ENCODE peak calls at places on chromosome 5, in five cellular contexts. U is breast epithelium, P is vagina, S is HCT116, K is stomach. I is an unnamed sample.

GRCh38 chr5:162503796-162504195 is 436.2 kb downstream of the GABRG2 start:
- DNase-seq in U (no peak), P (no peak), S (no peak), K (no peak), I (no peak)

GRCh38 chr5:121572061-121572460 is 279.6 kb upstream of the FTMT start:
- DNase-seq in U (no peak), P (no peak), S (no peak), K (no peak), I (no peak)

GRCh38 chr5:114782869-114783268 is 386.8 kb downstream of the TRIM36 start:
- DNase-seq in U (no peak), P (no peak), S (no peak), K (no peak), I (no peak)

GRCh38 chr5:95988877-95989276 is 27.2 kb upstream of the ELL2 start:
- DNase-seq in U (no peak), P (no peak), S (no peak), K (no peak), I (no peak)

GRCh38 chr5:103208460-103208859 is 50.1 kb upstream of the MACIR start:
- DNase-seq in U (no peak), P (no peak), S (no peak), K (no peak), I (no peak)

GRCh38 chr5:116626272-116626723 is 51.7 kb upstream of the SEMA6A start:
- DNase-seq in U (peak), P (peak), S (no peak), K (peak), I (no peak)

GRCh38 chr5:41234475-41234874 is 21.1 kb upstream of the C6 start:
- DNase-seq in U (no peak), P (no peak), S (no peak), K (no peak), I (no peak)

GRCh38 chr5:78677777-78678668 is 29.5 kb upstream of the LHFPL2 start:
- DNase-seq in U (no peak), P (no peak), S (peak), K (no peak), I (no peak)

GRCh38 chr5:37665272-37665671 is 174.6 kb downstream of the GDNF start:
- DNase-seq in U (no peak), P (no peak), S (no peak), K (no peak), I (no peak)

GRCh38 chr5:113068559-113068958 is 92.0 kb downstream of the DCP2 start:
- DNase-seq in U (no peak), P (no peak), S (no peak), K (no peak), I (no peak)

GRCh38 chr5:151483176-151483575 is 35.8 kb downstream of the SLC36A1 start:
- DNase-seq in U (no peak), P (no peak), S (no peak), K (no peak), I (no peak)

GRCh38 chr5:95605786-95606185 is 14.1 kb upstream of the GPR150 start:
- DNase-seq in U (no peak), P (no peak), S (no peak), K (no peak), I (no peak)

GRCh38 chr5:173534031-173534430 is 82.4 kb downstream of the BOD1 start:
- DNase-seq in U (no peak), P (peak), S (no peak), K (no peak), I (no peak)

GRCh38 chr5:173777149-173777548 is 111.0 kb upstream of the CPEB4 start:
- DNase-seq in U (no peak), P (no peak), S (no peak), K (no peak), I (no peak)

GRCh38 chr5:134584662-134585061 is 48.0 kb downstream of the SAR1B start:
- DNase-seq in U (peak), P (peak), S (no peak), K (no peak), I (no peak)

GRCh38 chr5:59972043-59972442 is 78.5 kb upstream of the PDE4D start:
- DNase-seq in U (no peak), P (no peak), S (no peak), K (no peak), I (no peak)
- TF ChIP-seq POLR2AphosphoS5 in U (no peak), P (no peak), S (no peak), K (no peak), I (no peak)

GRCh38 chr5:36017622-36018021 is 26.4 kb upstream of the UGT3A1 start:
- DNase-seq in U (no peak), P (peak), S (no peak), K (no peak), I (no peak)
- TF ChIP-seq CTCF in U (no peak), P (no peak), S (no peak), K (no peak), I (no peak)

GRCh38 chr5:57436586-57436985 is 46.0 kb downstream of the ACTBL2 start:
- DNase-seq in U (no peak), P (no peak), S (no peak), K (no peak), I (no peak)
- TF ChIP-seq POLR2A in U (no peak), P (no peak), S (no peak), K (no peak), I (no peak)

DNA sequence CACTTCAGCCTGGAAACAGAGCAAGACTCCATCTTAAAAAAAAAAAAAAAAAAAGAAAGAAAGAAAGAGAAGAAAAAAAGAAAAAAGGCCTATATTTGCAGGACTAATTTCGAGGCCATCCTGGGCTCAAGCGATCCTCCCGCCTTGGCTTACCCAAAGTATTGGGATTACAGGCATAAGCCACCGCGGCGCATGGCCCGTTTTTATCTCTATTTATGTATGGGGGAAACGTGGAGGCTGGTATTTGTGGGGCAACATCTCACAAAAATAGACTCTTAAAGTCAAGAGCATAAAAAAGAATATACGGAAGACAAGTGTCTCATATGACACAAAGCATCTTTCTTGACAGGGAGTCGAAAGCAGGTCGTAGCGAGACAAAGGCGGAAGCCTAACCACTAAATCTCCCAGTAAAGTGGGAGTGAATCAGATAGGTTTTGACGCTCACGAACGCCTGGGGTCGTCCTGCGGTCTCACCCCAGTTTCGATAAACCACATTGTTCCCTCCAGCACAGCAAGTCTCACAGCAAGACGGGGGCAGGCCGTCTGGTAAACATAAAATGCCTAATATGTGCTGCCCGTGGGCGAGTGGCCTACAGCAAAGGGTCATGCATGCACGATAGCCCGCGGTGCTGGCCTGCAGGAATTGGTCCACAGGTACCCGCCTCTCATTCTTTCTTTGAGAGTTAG is 1.8 kb upstream of the TRIM41 start:
- DNase-seq in U (no peak), P (no peak), S (no peak), K (no peak), I (peak)
- TF ChIP-seq POLR2AphosphoS5 in U (no peak), P (no peak), S (no peak), K (no peak), I (no peak)

DNA sequence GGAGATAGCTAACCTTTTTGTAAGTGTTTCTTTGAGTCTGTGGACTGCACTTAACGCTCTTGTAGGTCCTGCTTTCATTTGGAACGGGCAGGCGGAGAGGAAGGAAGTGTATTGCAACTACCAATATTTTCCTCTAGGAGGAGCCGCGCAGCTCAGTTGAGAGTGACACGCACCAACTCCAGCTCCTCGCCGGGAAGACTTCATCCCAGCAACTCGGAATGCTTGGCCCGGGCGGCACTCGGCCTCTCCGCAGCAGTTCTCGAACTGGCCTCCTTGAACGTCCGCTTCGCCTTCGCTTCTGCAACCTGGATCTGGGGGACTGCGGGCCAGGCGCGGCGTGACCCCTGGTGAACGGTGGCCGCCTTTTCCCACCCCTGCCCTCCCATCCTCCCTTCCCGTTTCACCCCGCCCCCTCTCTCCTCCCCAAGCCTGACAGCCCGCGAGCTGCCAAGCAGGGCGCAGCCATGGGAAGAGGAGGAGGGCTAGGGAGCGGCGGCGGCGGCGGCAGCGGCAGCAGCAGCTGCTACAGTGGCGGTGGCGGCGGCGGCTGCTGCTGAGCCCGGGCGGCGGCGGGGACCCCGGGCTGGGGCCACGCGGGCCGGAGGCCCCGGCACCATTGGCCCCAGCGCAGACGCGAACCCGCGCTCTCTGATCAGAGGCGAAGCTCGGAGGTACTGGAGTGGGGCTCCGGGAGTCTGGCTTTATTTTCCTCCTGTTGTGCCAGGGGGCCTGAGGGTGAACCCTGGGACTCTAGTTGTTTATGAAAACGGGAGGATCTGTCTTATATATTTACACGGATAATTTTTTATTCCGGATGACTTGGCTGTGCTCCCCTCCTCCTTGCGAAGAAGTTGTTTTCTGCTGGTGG is at the start of gene GHR:
- DNase-seq in U (peak), P (peak), S (peak), K (peak), I (peak)
- TF ChIP-seq CTCF in U (peak), P (peak), S (peak), K (peak), I (peak)

DNA sequence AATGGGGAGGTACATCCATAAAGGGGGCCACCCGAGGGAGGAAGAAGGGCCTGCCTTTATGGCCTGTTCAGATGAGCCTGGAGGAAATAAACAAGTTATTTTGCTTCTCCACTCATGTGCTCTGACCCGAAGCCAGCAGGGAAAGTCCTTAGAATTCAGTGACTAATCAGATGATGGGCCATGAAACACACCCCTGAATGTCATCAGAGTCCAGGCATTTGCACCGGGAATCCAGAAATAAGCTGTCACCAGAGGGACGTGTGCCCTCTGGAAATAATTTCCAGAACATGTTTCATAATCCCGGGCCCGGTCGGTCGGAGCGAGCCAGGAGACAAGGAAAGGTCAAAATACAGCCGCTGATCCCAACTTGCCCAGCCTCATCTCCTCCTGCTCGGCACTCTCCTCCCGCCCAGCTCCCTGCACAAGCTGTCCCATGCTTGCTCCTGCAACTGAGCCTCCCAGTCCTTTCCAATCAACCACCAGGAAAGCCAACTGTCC is 73.6 kb upstream of the ZNF622 start:
- DNase-seq in U (no peak), P (peak), S (no peak), K (peak), I (no peak)
- TF ChIP-seq POLR2A in U (no peak), P (no peak), S (no peak), K (no peak), I (no peak)

DNA sequence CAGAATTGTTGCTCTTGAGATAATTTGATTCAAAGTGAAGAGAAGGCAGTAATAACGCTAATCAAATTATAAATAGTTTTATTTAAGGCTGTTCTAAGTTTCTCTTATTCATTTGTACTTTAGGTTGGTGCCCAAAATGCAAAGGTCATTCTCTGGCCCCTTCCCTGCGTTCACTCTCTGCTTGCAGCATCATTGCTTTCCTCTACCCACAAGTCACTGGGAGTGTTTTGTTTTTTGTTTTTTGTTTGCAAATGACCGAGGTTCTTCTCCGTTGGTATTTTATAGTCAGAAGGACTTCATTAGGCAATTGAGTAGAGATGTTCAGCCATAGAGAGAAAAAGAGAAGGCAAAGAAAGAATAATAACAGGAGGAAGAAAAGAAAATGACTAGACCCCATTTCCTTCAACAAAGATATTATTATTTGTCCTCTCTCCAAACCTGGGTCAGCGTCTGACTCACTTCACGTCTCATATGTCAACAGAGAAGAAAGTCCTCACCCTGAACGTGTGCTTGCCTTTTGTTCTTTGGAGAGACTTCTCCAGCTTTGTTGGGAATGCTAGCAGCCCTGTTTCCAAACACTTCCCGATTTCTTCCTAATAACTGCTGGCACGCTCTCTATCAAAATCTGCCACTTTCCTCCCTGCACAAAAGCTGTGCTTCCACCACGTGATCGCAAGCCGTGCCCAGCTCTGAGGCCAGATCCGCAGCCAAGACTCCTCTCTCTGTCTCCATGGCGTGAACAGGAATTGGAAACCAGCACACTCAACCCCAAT is 119.8 kb downstream of the EBF1 start:
- DNase-seq in U (no peak), P (no peak), S (no peak), K (peak), I (no peak)
- TF ChIP-seq POLR2AphosphoS5 in U (peak), P (no peak), S (no peak), K (peak), I (peak)